ENCODE peak calls at places on chromosomes 3 and 15, in six cellular contexts. A is osteoblast, J is ovary, M is Caco-2, S is breast epithelium, R is SK-N-SH. D is an unnamed sample.

GRCh38 chr3:170360476-170360875 is 3.0 kb downstream of the SKIL start:
- DNase-seq in A (no peak), R (no peak), J (no peak), S (no peak), M (no peak), D (no peak)

GRCh38 chr15:33675246-33675645 is 293.1 kb upstream of the CHRM5 start:
- DNase-seq in J (no peak), M (no peak), R (peak; percentile 46), S (no peak), A (peak; percentile 85), D (no peak)

GRCh38 chr3:20912406-20912805 is 726.4 kb upstream of the SGO1 start:
- DNase-seq in A (no peak), R (no peak), M (no peak), S (no peak), J (no peak), D (no peak)

GRCh38 chr3:45664558-45664957 is 24.6 kb upstream of the SACM1L start:
- DNase-seq in M (no peak), J (no peak), A (no peak), S (no peak), R (no peak), D (no peak)

GRCh38 chr3:24192004-24192403 is 246.9 kb downstream of the NR1D2 start:
- DNase-seq in S (no peak), R (peak; percentile 24), M (no peak), A (no peak), J (no peak), D (no peak)

GRCh38 chr3:177905173-177905894 is 630.9 kb upstream of the KCNMB2 start:
- DNase-seq in J (no peak), R (no peak), A (peak; percentile 54), M (no peak), S (no peak), D (no peak)

GRCh38 chr3:143595456-143596077 is 252.7 kb downstream of the SLC9A9 start:
- DNase-seq in S (no peak), R (no peak), A (no peak), M (no peak), J (no peak), D (no peak)

GRCh38 chr3:101495552-101495951 is 17.5 kb downstream of the SENP7 start:
- DNase-seq in M (no peak), A (no peak), S (no peak), J (no peak), R (no peak), D (no peak)

GRCh38 chr3:162007722-162008121 is 511.1 kb downstream of the OTOL1 start:
- DNase-seq in A (no peak), M (no peak), S (no peak), R (no peak), J (no peak), D (no peak)

GRCh38 chr15:88246666-88247446 is 9.7 kb downstream of the NTRK3 start:
- DNase-seq in M (peak; percentile 66), S (peak; percentile 71), J (peak; percentile 81), R (peak; percentile 89), A (peak; percentile 95), D (no peak)

GRCh38 chr3:55128201-55128870 is 200.5 kb upstream of the LRTM1 start:
- DNase-seq in M (no peak), J (no peak), S (no peak), R (peak; percentile 39), A (peak; percentile 59), D (no peak)

GRCh38 chr3:116129187-116129945 is 315.9 kb downstream of the LSAMP start:
- DNase-seq in J (peak; percentile 44), A (no peak), R (no peak), M (no peak), S (no peak), D (no peak)

GRCh38 chr3:150599611-150600297 is 3.4 kb upstream of the SELENOT start:
- DNase-seq in R (no peak), M (peak; percentile 67), J (no peak), A (peak; percentile 66), S (no peak), D (no peak)

GRCh38 chr3:120642368-120642948 is 39.6 kb downstream of the HGD start:
- DNase-seq in S (no peak), R (no peak), M (no peak), J (no peak), A (peak; percentile 62), D (no peak)

GRCh38 chr3:122427857-122428471 is 12.1 kb upstream of the WDR5B start:
- DNase-seq in A (no peak), J (no peak), S (no peak), R (no peak), M (no peak), D (no peak)

GRCh38 chr3:46395210-46395661 is 11.6 kb downstream of the CCR5AS start:
- DNase-seq in J (no peak), A (no peak), M (no peak), S (no peak), R (no peak), D (no peak)

GRCh38 chr3:2957115-2957514 is 153.1 kb downstream of the IL5RA start:
- DNase-seq in M (no peak), S (no peak), R (no peak), A (no peak), J (no peak), D (no peak)

GRCh38 chr3:172749201-172749965 is 1.1 kb upstream of the ECT2 start:
- DNase-seq in S (no peak), A (peak; percentile 73), M (peak; percentile 70), R (no peak), J (no peak), D (peak; percentile 7)

GRCh38 chr3:126568776-126569342 is 10.1 kb upstream of the C3orf22 start:
- DNase-seq in M (no peak), S (no peak), R (no peak), J (no peak), A (no peak), D (no peak)

GRCh38 chr3:127685708-127686511 is 13.2 kb downstream of the ABTB1 start:
- DNase-seq in J (no peak), S (no peak), M (no peak), A (no peak), R (no peak), D (no peak)

GRCh38 chr3:34351857-34352545 is 553.6 kb downstream of the PDCD6IP start:
- DNase-seq in J (no peak), M (no peak), A (no peak), S (no peak), R (no peak), D (no peak)

GRCh38 chr3:169120928-169121327 is 542.6 kb downstream of the MECOM start:
- DNase-seq in R (no peak), M (no peak), A (no peak), J (no peak), S (no peak), D (no peak)

DNA sequence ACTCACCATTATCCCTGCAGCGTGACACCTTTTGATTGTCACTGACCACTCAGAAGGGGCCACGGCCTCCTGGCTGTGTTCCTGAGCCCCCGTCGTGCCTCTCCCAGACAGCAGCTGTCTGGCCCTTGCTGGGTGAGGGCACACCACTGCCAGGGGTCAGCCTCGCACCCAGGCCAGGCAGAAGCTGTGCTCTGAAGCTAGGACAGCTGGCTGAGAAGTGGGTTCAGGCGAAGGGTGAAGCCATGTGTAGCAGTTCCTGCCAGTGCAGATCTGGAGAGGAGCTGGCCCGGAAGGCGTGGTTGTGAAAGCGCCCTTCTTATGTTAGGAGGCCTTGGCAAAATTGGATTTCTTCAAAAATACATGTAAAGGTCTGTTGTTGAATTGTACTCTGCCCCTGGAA is 49.2 kb downstream of the KLHL25 start:
- DNase-seq in R (peak; percentile 9), J (no peak), M (no peak), A (no peak), S (no peak), D (no peak)
- H3K4me1 ChIP-seq in R (no peaks in the 10 kb centered on the region), J (peaks cover 11% of the 10 kb centered on the region), M (no peaks in the 10 kb centered on the region), A (peaks cover 14% of the 10 kb centered on the region), S (peaks cover 9% of the 10 kb centered on the region), D (peaks cover 9% of the 10 kb centered on the region)

GRCh38 chr15:51038258-51039042 is 56.3 kb downstream of the TNFAIP8L3 start:
- DNase-seq in A (peak; percentile 42), M (no peak), S (no peak), R (peak; percentile 10), J (no peak), D (no peak)
- TF ChIP-seq CTCF in A (no peak), M (no peak), S (no peak), R (no peak), J (no peak), D (no peak)

DNA sequence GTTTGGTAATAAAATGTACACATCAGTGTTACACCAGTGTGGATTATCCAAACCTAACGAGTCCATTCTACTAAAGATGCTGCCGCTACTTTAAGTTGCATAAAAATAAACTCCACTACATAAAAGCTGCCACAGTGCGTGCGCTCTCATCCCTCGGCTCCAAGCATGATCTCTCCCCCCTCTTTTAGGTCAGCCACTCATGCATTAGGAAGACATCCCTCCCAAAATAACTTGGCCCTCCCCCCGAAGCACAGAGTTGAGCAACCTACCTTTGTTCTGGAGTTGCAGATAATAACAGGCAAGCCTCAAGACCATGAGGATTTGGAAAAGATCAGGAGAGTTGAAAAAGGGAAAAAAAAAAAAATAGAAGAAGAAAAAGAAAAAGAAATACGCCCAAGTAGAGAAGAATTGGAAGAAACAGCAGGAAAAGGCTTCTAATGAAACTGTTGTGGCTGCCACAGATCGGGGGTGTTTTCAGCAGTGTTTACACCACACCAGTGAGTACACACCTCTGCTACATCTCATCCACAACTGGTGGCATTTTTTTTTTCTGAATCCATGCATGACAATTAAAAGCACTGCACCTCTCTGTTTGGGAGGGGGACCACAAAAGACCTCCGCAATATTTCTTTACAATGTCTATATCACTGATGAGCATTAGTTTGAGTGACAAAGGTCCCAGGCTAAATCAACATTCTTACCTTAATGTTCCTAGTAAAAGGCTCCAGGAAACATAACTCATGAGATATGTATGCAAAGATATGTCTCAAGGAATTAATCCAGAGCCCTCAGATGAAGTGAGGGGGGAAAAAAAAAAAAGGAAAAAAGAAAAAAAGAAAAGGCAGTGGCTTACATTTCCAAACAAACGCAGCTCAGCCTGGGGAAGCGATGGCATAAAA is 339.1 kb downstream of the FOXP1 start:
- DNase-seq in A (peak; percentile 32), R (no peak), S (no peak), M (peak; percentile 41), J (peak; percentile 52), D (no peak)
- H3K4me1 ChIP-seq in A (peaks cover 66% of the 10 kb centered on the region), R (peaks cover 49% of the 10 kb centered on the region), S (peaks cover 8% of the 10 kb centered on the region), M (peaks cover 57% of the 10 kb centered on the region), J (peaks cover 11% of the 10 kb centered on the region), D (peaks cover 12% of the 10 kb centered on the region)

DNA sequence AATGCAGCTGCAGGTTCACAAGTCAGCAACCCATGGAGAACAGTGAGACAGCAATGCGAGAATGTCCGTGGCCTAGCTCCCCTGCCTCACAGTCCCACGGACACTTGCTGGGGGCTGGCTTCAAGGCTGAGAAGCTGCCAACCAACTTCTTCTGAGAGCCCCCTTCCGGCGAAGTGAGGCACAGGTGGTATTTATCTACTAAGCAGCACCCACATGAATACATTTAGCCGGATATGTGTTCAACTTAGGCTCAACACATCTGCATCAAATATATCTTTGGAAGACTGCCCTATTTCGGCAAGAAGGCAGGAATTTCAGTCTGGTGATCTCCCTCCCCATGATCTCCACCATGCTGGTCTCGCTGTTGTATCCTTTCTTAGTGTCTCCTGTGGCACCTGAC is 341.0 kb upstream of the NR2E3 start:
- DNase-seq in J (no peak), A (no peak), M (no peak), S (no peak), R (no peak), D (no peak)
- TF ChIP-seq CTCF in J (no peak), A (no peak), M (no peak), S (no peak), R (peak; percentile 26), D (no peak)

GRCh38 chr3:61008168-61008737 is 243.0 kb downstream of the FHIT start:
- DNase-seq in A (no peak), S (no peak), R (no peak), J (no peak), M (no peak), D (no peak)
- H3K4me1 ChIP-seq in A (no peaks in the 10 kb centered on the region), S (no peaks in the 10 kb centered on the region), R (no peaks in the 10 kb centered on the region), J (no peaks in the 10 kb centered on the region), M (no peaks in the 10 kb centered on the region), D (no peaks in the 10 kb centered on the region)

GRCh38 chr15:59642351-59642750 is 15.0 kb downstream of the GTF2A2 start:
- DNase-seq in J (no peak), M (no peak), R (no peak), S (no peak), A (no peak), D (no peak)
- TF ChIP-seq CTCF in J (no peak), M (no peak), R (peak; percentile 57), S (no peak), A (peak; percentile 33), D (no peak)

D was measured in thoracic aorta.